ENCODE peak calls at places on chromosome 19, in five cellular contexts. M is AG10803; B is amygdala; P is epithelial cell of esophagus; Z is activated CD8-positive, alpha-beta memory T cell treated with anti-CD3 and anti-CD28 coated beads for 24 hours. E is an unnamed sample.

GRCh38 chr19:48596679-48597465 is 9.7 kb upstream of the SPACA4 start:
- DNase-seq in M (no peak), B (no peak), P (no peak), Z (peak), E (no peak)

GRCh38 chr19:11260996-11261395 is 1.3 kb downstream of the DOCK6 start:
- DNase-seq in M (no peak), B (no peak), P (no peak), Z (no peak), E (no peak)

GRCh38 chr19:4375620-4376228 is 24.6 kb downstream of the SH3GL1 start:
- DNase-seq in M (peak), B (no peak), P (no peak), Z (no peak), E (no peak)

GRCh38 chr19:35291916-35292315 is at the start of gene MAG:
- DNase-seq in M (no peak), B (peak), P (no peak), Z (no peak), E (peak)

GRCh38 chr19:21328402-21328801 is 808 bp downstream of the ZNF708 start:
- DNase-seq in M (no peak), B (no peak), P (peak), Z (no peak), E (no peak)

GRCh38 chr19:3699071-3699740 is 1.1 kb downstream of the PIP5K1C start:
- DNase-seq in M (peak), B (peak), P (peak), Z (no peak), E (peak)

GRCh38 chr19:18002347-18002850 is 5.6 kb upstream of the ARRDC2 start:
- DNase-seq in M (no peak), B (no peak), P (no peak), Z (no peak), E (no peak)

GRCh38 chr19:13092206-13092605 is 10.5 kb downstream of the LYL1 start:
- DNase-seq in M (no peak), B (no peak), P (no peak), Z (no peak), E (no peak)

GRCh38 chr19:41225238-41226052 is 6.4 kb downstream of the AXL start:
- DNase-seq in M (peak), B (no peak), P (peak), Z (peak), E (no peak)

GRCh38 chr19:11377756-11378155 is 3.3 kb downstream of the SWSAP1 start:
- DNase-seq in M (peak), B (no peak), P (peak), Z (no peak), E (no peak)

GRCh38 chr19:18414504-18415176 is 4.6 kb upstream of the SSBP4 start:
- DNase-seq in M (no peak), B (no peak), P (no peak), Z (peak), E (no peak)

GRCh38 chr19:34507414-34508067 is 26.0 kb downstream of the WTIP start:
- DNase-seq in M (no peak), B (no peak), P (no peak), Z (no peak), E (no peak)

GRCh38 chr19:33375760-33376159 is 2.3 kb downstream of the CEBPG start:
- DNase-seq in M (peak), B (no peak), P (peak), Z (no peak), E (no peak)

GRCh38 chr19:19626516-19627441 is 1.2 kb downstream of the LPAR2 start:
- DNase-seq in M (no peak), B (no peak), P (no peak), Z (no peak), E (no peak)

GRCh38 chr19:29260477-29261317 is 47.7 kb upstream of the UQCRFS1 start:
- DNase-seq in M (peak), B (no peak), P (peak), Z (peak), E (no peak)

GRCh38 chr19:34120846-34121639 is 51.3 kb upstream of the LSM14A start:
- DNase-seq in M (peak), B (no peak), P (peak), Z (peak), E (no peak)

GRCh38 chr19:47618771-47619170 is 9.8 kb downstream of the BICRA start:
- DNase-seq in M (peak), B (no peak), P (no peak), Z (no peak), E (peak)

GRCh38 chr19:6087074-6087506 is 23.2 kb downstream of the RFX2 start:
- DNase-seq in M (no peak), B (no peak), P (no peak), Z (peak), E (no peak)

GRCh38 chr19:47430041-47430802 is 10.9 kb upstream of the MEIS3 start:
- DNase-seq in M (peak), B (no peak), P (peak), Z (no peak), E (no peak)

GRCh38 chr19:50377051-50377441 is 789 bp downstream of the NR1H2 start:
- DNase-seq in M (no peak), B (no peak), P (peak), Z (no peak), E (no peak)

GRCh38 chr19:18895038-18895827 is 725 bp downstream of the CERS1 start:
- DNase-seq in M (peak), B (peak), P (peak), Z (no peak), E (no peak)

GRCh38 chr19:16445238-16446107 is 26.3 kb downstream of the EPS15L1 start:
- DNase-seq in M (peak), B (no peak), P (peak), Z (no peak), E (no peak)

GRCh38 chr19:680287-681028 is 4.3 kb downstream of the FSTL3 start:
- DNase-seq in M (peak), B (peak), P (peak), Z (peak), E (peak)

GRCh38 chr19:42023121-42023942 is 29.3 kb upstream of the ATP1A3 start:
- DNase-seq in M (peak), B (no peak), P (peak), Z (no peak), E (no peak)

GRCh38 chr19:11092181-11092538 is 2.9 kb downstream of the LDLR start:
- DNase-seq in M (peak), B (no peak), P (peak), Z (no peak), E (peak)

GRCh38 chr19:4103073-4103418 is 20.9 kb downstream of the MAP2K2 start:
- DNase-seq in M (peak), B (no peak), P (peak), Z (no peak), E (no peak)

GRCh38 chr19:1360818-1361461 is 22.8 kb upstream of the NDUFS7 start:
- DNase-seq in M (peak), B (peak), P (peak), Z (no peak), E (peak)

GRCh38 chr19:47848425-47848824 is 10.6 kb upstream of the TPRX2 start:
- DNase-seq in M (no peak), B (no peak), P (no peak), Z (no peak), E (no peak)

GRCh38 chr19:29277107-29277506 is 64.2 kb upstream of the UQCRFS1 start:
- DNase-seq in M (peak), B (no peak), P (no peak), Z (peak), E (no peak)

E was measured in C1 segment of cervical spinal cord.